ENCODE peak calls at places on chromosomes 16 and 17, in eight cellular contexts. One of them, this sample, is unnamed.

GRCh38 chr17:27475981-27476895 is 20.0 kb downstream of the KSR1 start:
- DNase-seq in tibial artery: no peak
- DNase-seq in B cell: no peak
- DNase-seq in cardiac muscle cell: no peak
- DNase-seq in AG09319: no peak
- DNase-seq in SK-N-SH: no peak
- DNase-seq in GM13977: no peak
- DNase-seq in BE2C: no peak
- DNase-seq in this sample: no peak

GRCh38 chr17:80145076-80146075 is 1.6 kb downstream of the EIF4A3 start:
- DNase-seq in B cell: no peak
- DNase-seq in BE2C: no peak
- DNase-seq in tibial artery: no peak
- DNase-seq in GM13977: no peak
- DNase-seq in SK-N-SH: no peak
- DNase-seq in cardiac muscle cell: no peak
- DNase-seq in AG09319: no peak
- DNase-seq in this sample: no peak

GRCh38 chr17:77451271-77451893 is 310.6 kb downstream of the SEC14L1 start:
- DNase-seq in BE2C: peak; percentile 87
- DNase-seq in SK-N-SH: peak; percentile 93
- DNase-seq in tibial artery: peak; percentile 78
- DNase-seq in B cell: peak; percentile 70
- DNase-seq in GM13977: peak; percentile 74
- DNase-seq in cardiac muscle cell: peak; percentile 89
- DNase-seq in AG09319: no peak
- DNase-seq in this sample: no peak

GRCh38 chr16:17229766-17230165 is 241.0 kb downstream of the XYLT1 start:
- DNase-seq in GM13977: no peak
- DNase-seq in SK-N-SH: no peak
- DNase-seq in BE2C: no peak
- DNase-seq in tibial artery: no peak
- DNase-seq in cardiac muscle cell: no peak
- DNase-seq in AG09319: no peak
- DNase-seq in B cell: no peak
- DNase-seq in this sample: peak; percentile 27

GRCh38 chr17:9473716-9474115 is 101.9 kb downstream of the STX8 start:
- DNase-seq in GM13977: no peak
- DNase-seq in AG09319: no peak
- DNase-seq in B cell: no peak
- DNase-seq in BE2C: no peak
- DNase-seq in SK-N-SH: no peak
- DNase-seq in cardiac muscle cell: peak; percentile 30
- DNase-seq in tibial artery: no peak
- DNase-seq in this sample: peak; percentile 36

GRCh38 chr17:34198519-34198918 is 56.6 kb upstream of the CCL2 start:
- DNase-seq in AG09319: no peak
- DNase-seq in GM13977: no peak
- DNase-seq in SK-N-SH: no peak
- DNase-seq in BE2C: no peak
- DNase-seq in cardiac muscle cell: no peak
- DNase-seq in tibial artery: no peak
- DNase-seq in B cell: no peak
- DNase-seq in this sample: no peak

GRCh38 chr17:41959336-41960095 is 7.1 kb upstream of the CNP start:
- DNase-seq in B cell: no peak
- DNase-seq in cardiac muscle cell: peak; percentile 73
- DNase-seq in tibial artery: no peak
- DNase-seq in AG09319: peak; percentile 22
- DNase-seq in GM13977: no peak
- DNase-seq in SK-N-SH: peak; percentile 73
- DNase-seq in BE2C: peak; percentile 83
- DNase-seq in this sample: peak; percentile 55

GRCh38 chr16:3022697-3023414 is 886 bp downstream of the HCFC1R1 start:
- DNase-seq in cardiac muscle cell: peak; percentile 68
- DNase-seq in GM13977: no peak
- DNase-seq in SK-N-SH: no peak
- DNase-seq in tibial artery: peak; percentile 92
- DNase-seq in AG09319: no peak
- DNase-seq in B cell: no peak
- DNase-seq in BE2C: peak; percentile 57
- DNase-seq in this sample: peak; percentile 53

GRCh38 chr17:4541328-4542002 is 13.7 kb downstream of the MYBBP1A start:
- DNase-seq in B cell: no peak
- DNase-seq in tibial artery: no peak
- DNase-seq in AG09319: no peak
- DNase-seq in BE2C: no peak
- DNase-seq in GM13977: no peak
- DNase-seq in SK-N-SH: no peak
- DNase-seq in cardiac muscle cell: no peak
- DNase-seq in this sample: no peak

GRCh38 chr17:35341465-35341992 is 31.9 kb downstream of the SLFN11 start:
- DNase-seq in B cell: peak; percentile 13
- DNase-seq in AG09319: no peak
- DNase-seq in BE2C: no peak
- DNase-seq in cardiac muscle cell: no peak
- DNase-seq in SK-N-SH: no peak
- DNase-seq in GM13977: peak; percentile 36
- DNase-seq in tibial artery: no peak
- DNase-seq in this sample: no peak

GRCh38 chr16:65547799-65548446 is 426.1 kb upstream of the CDH11 start:
- DNase-seq in cardiac muscle cell: peak; percentile 98
- DNase-seq in tibial artery: no peak
- DNase-seq in AG09319: peak; percentile 93
- DNase-seq in BE2C: no peak
- DNase-seq in GM13977: no peak
- DNase-seq in SK-N-SH: peak; percentile 21
- DNase-seq in B cell: no peak
- DNase-seq in this sample: peak; percentile 36

GRCh38 chr17:6639651-6640535 is 618 bp downstream of the KIAA0753 start:
- DNase-seq in SK-N-SH: no peak
- DNase-seq in B cell: peak; percentile 50
- DNase-seq in cardiac muscle cell: peak; percentile 59
- DNase-seq in tibial artery: peak; percentile 63
- DNase-seq in BE2C: peak; percentile 40
- DNase-seq in GM13977: peak; percentile 33
- DNase-seq in AG09319: peak; percentile 3
- DNase-seq in this sample: peak; percentile 20

GRCh38 chr16:57735755-57736418 is at the start of gene KATNB1:
- DNase-seq in B cell: no peak
- DNase-seq in BE2C: no peak
- DNase-seq in SK-N-SH: no peak
- DNase-seq in AG09319: no peak
- DNase-seq in cardiac muscle cell: no peak
- DNase-seq in tibial artery: no peak
- DNase-seq in GM13977: no peak
- DNase-seq in this sample: peak; percentile 5

GRCh38 chr17:58329035-58329807 is 626 bp upstream of the TSPOAP1 start:
- DNase-seq in AG09319: no peak
- DNase-seq in tibial artery: no peak
- DNase-seq in GM13977: peak; percentile 81
- DNase-seq in cardiac muscle cell: no peak
- DNase-seq in SK-N-SH: peak; percentile 73
- DNase-seq in BE2C: no peak
- DNase-seq in B cell: peak; percentile 85
- DNase-seq in this sample: no peak

GRCh38 chr17:81365148-81365600 is 30.1 kb upstream of the BAHCC1 start:
- DNase-seq in cardiac muscle cell: peak; percentile 77
- DNase-seq in AG09319: no peak
- DNase-seq in B cell: peak; percentile 57
- DNase-seq in SK-N-SH: no peak
- DNase-seq in tibial artery: no peak
- DNase-seq in GM13977: no peak
- DNase-seq in BE2C: no peak
- DNase-seq in this sample: peak; percentile 90

GRCh38 chr17:33689725-33690124 is 396.6 kb upstream of the ASIC2 start:
- DNase-seq in BE2C: no peak
- DNase-seq in tibial artery: no peak
- DNase-seq in GM13977: no peak
- DNase-seq in AG09319: no peak
- DNase-seq in SK-N-SH: no peak
- DNase-seq in cardiac muscle cell: no peak
- DNase-seq in B cell: no peak
- DNase-seq in this sample: no peak

GRCh38 chr17:45364531-45365390 is 47.9 kb upstream of the MAP3K14 start:
- DNase-seq in tibial artery: no peak
- DNase-seq in SK-N-SH: peak; percentile 24
- DNase-seq in AG09319: no peak
- DNase-seq in cardiac muscle cell: peak; percentile 57
- DNase-seq in B cell: no peak
- DNase-seq in BE2C: peak; percentile 57
- DNase-seq in GM13977: no peak
- DNase-seq in this sample: no peak

GRCh38 chr16:83205896-83206295 is 579.1 kb downstream of the CDH13 start:
- DNase-seq in BE2C: no peak
- DNase-seq in cardiac muscle cell: peak; percentile 11
- DNase-seq in SK-N-SH: no peak
- DNase-seq in AG09319: no peak
- DNase-seq in tibial artery: no peak
- DNase-seq in B cell: no peak
- DNase-seq in GM13977: no peak
- DNase-seq in this sample: peak; percentile 67

GRCh38 chr17:83199500-83200201 is 120.2 kb downstream of the METRNL start:
- DNase-seq in cardiac muscle cell: no peak
- DNase-seq in SK-N-SH: no peak
- DNase-seq in AG09319: no peak
- DNase-seq in GM13977: no peak
- DNase-seq in BE2C: peak; percentile 4
- DNase-seq in B cell: peak; percentile 63
- DNase-seq in tibial artery: peak; percentile 80
- DNase-seq in this sample: no peak

GRCh38 chr16:18984425-18985005 is 781 bp downstream of the TMC7 start:
- DNase-seq in AG09319: no peak
- DNase-seq in B cell: no peak
- DNase-seq in SK-N-SH: no peak
- DNase-seq in BE2C: no peak
- DNase-seq in GM13977: no peak
- DNase-seq in cardiac muscle cell: no peak
- DNase-seq in tibial artery: no peak
- DNase-seq in this sample: no peak

GRCh38 chr16:18979936-18980335 is 3.8 kb upstream of the TMC7 start:
- DNase-seq in tibial artery: no peak
- DNase-seq in SK-N-SH: no peak
- DNase-seq in GM13977: no peak
- DNase-seq in AG09319: no peak
- DNase-seq in B cell: no peak
- DNase-seq in BE2C: no peak
- DNase-seq in cardiac muscle cell: no peak
- DNase-seq in this sample: no peak

GRCh38 chr16:18983565-18984424 is at the start of gene TMC7:
- DNase-seq in cardiac muscle cell: peak; percentile 83
- DNase-seq in tibial artery: peak; percentile 78
- DNase-seq in BE2C: peak; percentile 96
- DNase-seq in B cell: no peak
- DNase-seq in AG09319: peak; percentile 43
- DNase-seq in GM13977: peak; percentile 68
- DNase-seq in SK-N-SH: peak; percentile 94
- DNase-seq in this sample: peak; percentile 84
- TF ChIP-seq CTCF in cardiac muscle cell: peak; percentile 79
- TF ChIP-seq CTCF in tibial artery: peak; percentile 57
- TF ChIP-seq CTCF in BE2C: peak; percentile 79
- TF ChIP-seq CTCF in B cell: no peak
- TF ChIP-seq CTCF in AG09319: peak; percentile 88
- TF ChIP-seq CTCF in GM13977: peak; percentile 34
- TF ChIP-seq CTCF in SK-N-SH: peak; percentile 87
- TF ChIP-seq CTCF in this sample: peak; percentile 92

DNA sequence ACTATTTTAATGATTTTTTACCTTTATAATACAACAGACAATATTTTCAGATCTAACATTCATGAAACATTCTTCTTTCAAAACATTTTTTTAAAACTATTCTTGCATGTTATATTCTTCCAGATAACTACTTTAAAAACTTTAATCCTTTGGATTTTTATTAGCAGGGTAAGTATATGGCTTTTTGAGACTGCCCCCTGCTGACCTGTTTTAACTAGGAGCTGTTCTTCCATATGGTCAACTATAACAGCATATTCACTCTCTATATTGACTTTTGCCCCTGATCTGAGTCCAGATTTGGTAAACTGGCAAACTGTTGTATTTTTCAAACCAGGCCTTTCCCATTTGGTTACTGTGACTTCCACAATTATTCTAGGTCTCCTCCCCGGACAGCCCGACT is 16.5 kb downstream of the ZNF18 start:
- DNase-seq in GM13977: no peak
- DNase-seq in B cell: no peak
- DNase-seq in AG09319: no peak
- DNase-seq in cardiac muscle cell: peak; percentile 6
- DNase-seq in SK-N-SH: no peak
- DNase-seq in BE2C: no peak
- DNase-seq in tibial artery: no peak
- DNase-seq in this sample: peak; percentile 38
- TF ChIP-seq CTCF in GM13977: no peak
- TF ChIP-seq CTCF in B cell: no peak
- TF ChIP-seq CTCF in AG09319: peak; percentile 8
- TF ChIP-seq CTCF in cardiac muscle cell: peak; percentile 42
- TF ChIP-seq CTCF in SK-N-SH: peak; percentile 46
- TF ChIP-seq CTCF in BE2C: peak; percentile 13
- TF ChIP-seq CTCF in tibial artery: no peak
- TF ChIP-seq CTCF in this sample: peak; percentile 39

GRCh38 chr16:73505178-73505968 is 457.4 kb upstream of the ZFHX3 start:
- DNase-seq in GM13977: no peak
- DNase-seq in cardiac muscle cell: no peak
- DNase-seq in B cell: no peak
- DNase-seq in AG09319: no peak
- DNase-seq in SK-N-SH: no peak
- DNase-seq in tibial artery: no peak
- DNase-seq in BE2C: no peak
- DNase-seq in this sample: no peak
- TF ChIP-seq CTCF in GM13977: no peak
- TF ChIP-seq CTCF in cardiac muscle cell: no peak
- TF ChIP-seq CTCF in B cell: no peak
- TF ChIP-seq CTCF in AG09319: no peak
- TF ChIP-seq CTCF in SK-N-SH: no peak
- TF ChIP-seq CTCF in tibial artery: no peak
- TF ChIP-seq CTCF in BE2C: no peak
- TF ChIP-seq CTCF in this sample: no peak

GRCh38 chr17:65917560-65917959 is 274.4 kb downstream of the CEP112 start:
- DNase-seq in cardiac muscle cell: no peak
- DNase-seq in tibial artery: no peak
- DNase-seq in B cell: no peak
- DNase-seq in GM13977: no peak
- DNase-seq in BE2C: no peak
- DNase-seq in AG09319: no peak
- DNase-seq in SK-N-SH: no peak
- DNase-seq in this sample: no peak

GRCh38 chr17:65916425-65916824 is 275.5 kb downstream of the CEP112 start:
- DNase-seq in BE2C: no peak
- DNase-seq in B cell: no peak
- DNase-seq in SK-N-SH: no peak
- DNase-seq in AG09319: no peak
- DNase-seq in GM13977: no peak
- DNase-seq in cardiac muscle cell: no peak
- DNase-seq in tibial artery: no peak
- DNase-seq in this sample: no peak

GRCh38 chr17:65918450-65918849 is 273.5 kb downstream of the CEP112 start:
- DNase-seq in GM13977: no peak
- DNase-seq in AG09319: no peak
- DNase-seq in SK-N-SH: no peak
- DNase-seq in tibial artery: no peak
- DNase-seq in cardiac muscle cell: peak; percentile 27
- DNase-seq in BE2C: no peak
- DNase-seq in B cell: no peak
- DNase-seq in this sample: no peak

GRCh38 chr17:65920996-65921395 is 270.9 kb downstream of the CEP112 start:
- DNase-seq in AG09319: no peak
- DNase-seq in SK-N-SH: no peak
- DNase-seq in BE2C: no peak
- DNase-seq in GM13977: no peak
- DNase-seq in tibial artery: no peak
- DNase-seq in cardiac muscle cell: no peak
- DNase-seq in B cell: no peak
- DNase-seq in this sample: no peak

GRCh38 chr17:65918921-65919546 is 272.9 kb downstream of the CEP112 start:
- DNase-seq in B cell: no peak
- DNase-seq in GM13977: no peak
- DNase-seq in cardiac muscle cell: peak; percentile 17
- DNase-seq in tibial artery: no peak
- DNase-seq in BE2C: no peak
- DNase-seq in AG09319: no peak
- DNase-seq in SK-N-SH: no peak
- DNase-seq in this sample: no peak
- TF ChIP-seq CTCF in B cell: no peak
- TF ChIP-seq CTCF in GM13977: no peak
- TF ChIP-seq CTCF in cardiac muscle cell: peak; percentile 23
- TF ChIP-seq CTCF in tibial artery: no peak
- TF ChIP-seq CTCF in BE2C: no peak
- TF ChIP-seq CTCF in AG09319: peak; percentile 29
- TF ChIP-seq CTCF in SK-N-SH: peak; percentile 9
- TF ChIP-seq CTCF in this sample: no peak